ENCODE peak calls at places on chromosome 2, in seven cellular contexts. Y is keratinocyte, Q is tibial artery, M is A549, P is adrenal gland, K is psoas muscle, D is neural progenitor cell. C is an unnamed sample. For H3K4me1, the result is how much of the 10 kb centered on the place peaks cover.

GRCh38 chr2:190859347-190860297 is 21.0 kb upstream of the GLS start:
- DNase-seq in Y (no peak), Q (no peak), M (no peak), P (no peak), K (no peak), D (no peak), C (no peak)

GRCh38 chr2:195613922-195614321 is 43.1 kb upstream of the SLC39A10 start:
- DNase-seq in Y (peak), Q (no peak), M (peak), P (no peak), K (no peak), D (no peak), C (no peak)

GRCh38 chr2:42338567-42339190 is 22.3 kb downstream of the COX7A2L start:
- DNase-seq in Y (no peak), Q (no peak), M (no peak), P (no peak), K (no peak), D (no peak), C (no peak)

GRCh38 chr2:171554991-171555615 is 32.8 kb downstream of the CYBRD1 start:
- DNase-seq in Y (no peak), Q (no peak), M (no peak), P (no peak), K (no peak), D (no peak), C (no peak)

GRCh38 chr2:167844714-167845530 is 402.5 kb downstream of the STK39 start:
- DNase-seq in Y (no peak), Q (no peak), M (no peak), P (no peak), K (no peak), D (peak), C (no peak)

GRCh38 chr2:198273670-198274069 is 469.3 kb downstream of the PLCL1 start:
- DNase-seq in Y (no peak), Q (no peak), M (no peak), P (no peak), K (no peak), D (no peak), C (no peak)

GRCh38 chr2:96205238-96205637 is 3.4 kb downstream of the STARD7 start:
- DNase-seq in Y (no peak), Q (no peak), M (no peak), P (no peak), K (no peak), D (no peak), C (no peak)

GRCh38 chr2:205998601-205999000 is 87.4 kb downstream of the INO80D start:
- DNase-seq in Y (no peak), Q (no peak), M (no peak), P (no peak), K (no peak), D (no peak), C (no peak)

GRCh38 chr2:236273126-236273525 is 8.9 kb upstream of the ASB18 start:
- DNase-seq in Y (no peak), Q (no peak), M (no peak), P (no peak), K (no peak), D (no peak), C (no peak)

GRCh38 chr2:101151141-101151858 is at the start of gene TBC1D8:
- DNase-seq in Y (no peak), Q (peak), M (peak), P (peak), K (peak), D (peak), C (peak)

GRCh38 chr2:143840601-143841000 is 679.3 kb downstream of the ZEB2 start:
- DNase-seq in Y (no peak), Q (no peak), M (no peak), P (no peak), K (no peak), D (no peak), C (no peak)

GRCh38 chr2:203340791-203341487 is 12.7 kb downstream of the ABI2 start:
- DNase-seq in Y (peak), Q (no peak), M (peak), P (no peak), K (no peak), D (peak), C (peak)

GRCh38 chr2:151522556-151522955 is 112.9 kb downstream of the RIF1 start:
- DNase-seq in Y (no peak), Q (no peak), M (no peak), P (no peak), K (no peak), D (no peak), C (no peak)

GRCh38 chr2:64998658-64999061 is 9.5 kb downstream of the SLC1A4 start:
- DNase-seq in Y (no peak), Q (no peak), M (no peak), P (no peak), K (no peak), D (no peak), C (no peak)

GRCh38 chr2:180979086-180979934 is 1.1 kb upstream of the UBE2E3 start:
- DNase-seq in Y (no peak), Q (no peak), M (no peak), P (no peak), K (no peak), D (peak), C (no peak)

GRCh38 chr2:214781226-214781625 is 28.3 kb downstream of the BARD1 start:
- DNase-seq in Y (no peak), Q (no peak), M (no peak), P (no peak), K (no peak), D (no peak), C (no peak)

GRCh38 chr2:38113999-38114708 is 38.2 kb upstream of the CYP1B1 start:
- DNase-seq in Y (no peak), Q (no peak), M (no peak), P (no peak), K (no peak), D (no peak), C (no peak)

GRCh38 chr2:68193774-68194372 is 36.2 kb downstream of the PNO1 start:
- DNase-seq in Y (no peak), Q (no peak), M (peak), P (no peak), K (no peak), D (no peak), C (no peak)

GRCh38 chr2:227163445-227163997 is 484 bp downstream of the COL4A4 start:
- DNase-seq in Y (no peak), Q (no peak), M (peak), P (no peak), K (peak), D (peak), C (no peak)

DNA sequence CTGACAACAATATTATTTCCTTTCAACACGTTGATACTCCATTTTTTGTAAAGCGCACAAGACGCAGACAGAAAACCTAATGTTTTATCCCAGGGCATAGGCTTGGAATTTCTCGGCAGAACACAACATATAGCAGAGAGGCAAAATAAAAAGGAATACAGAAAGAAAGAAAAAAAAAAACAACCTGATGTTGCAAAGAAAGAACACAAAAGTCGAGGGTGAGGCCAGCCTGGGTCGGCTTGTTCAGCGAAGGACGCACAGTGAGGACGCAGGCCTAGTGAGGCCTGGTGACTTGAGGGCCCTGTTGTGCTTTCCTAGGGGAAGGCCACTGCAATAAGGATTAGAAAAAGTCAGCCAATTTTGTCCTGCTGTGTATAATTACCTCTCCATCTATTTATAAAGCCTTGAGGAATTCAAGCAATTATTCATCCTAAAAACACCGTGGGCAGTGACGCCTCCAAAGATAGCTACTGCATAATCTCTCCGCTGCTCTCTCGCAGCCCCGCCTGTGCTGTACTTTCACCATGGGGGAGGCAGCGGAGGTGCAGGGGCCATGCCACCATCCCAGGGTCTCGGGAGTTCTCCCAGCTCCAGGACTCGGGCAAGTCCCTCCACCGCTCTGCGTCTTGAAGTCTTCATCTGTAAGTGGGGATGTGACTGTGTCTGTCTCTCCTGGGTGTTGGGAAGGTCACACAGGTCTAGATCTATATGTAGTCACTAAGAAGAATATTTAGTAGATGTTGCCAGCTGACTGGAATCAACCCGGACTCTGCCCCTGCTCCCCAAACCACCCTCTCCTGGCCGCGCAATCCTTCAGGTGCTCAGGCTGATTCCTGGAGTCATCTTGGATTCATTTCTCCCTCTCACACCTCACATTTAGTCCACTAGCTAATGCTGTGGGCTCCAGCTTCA is 61.8 kb upstream of the SH3RF3 start:
- DNase-seq in Y (no peak), Q (no peak), M (no peak), P (no peak), K (no peak), D (peak), C (no peak)
- H3K4me1 ChIP-seq in Y (under half), Q (under half), M (under half), P (under half), K (under half), D (under half), C (under half)

GRCh38 chr2:112148477-112148876 is 10.3 kb downstream of the FBLN7 start:
- DNase-seq in Y (no peak), Q (no peak), M (no peak), P (no peak), K (no peak), D (no peak), C (no peak)

GRCh38 chr2:112144966-112145365 is 6.8 kb downstream of the FBLN7 start:
- DNase-seq in Y (no peak), Q (no peak), M (no peak), P (no peak), K (no peak), D (no peak), C (no peak)

GRCh38 chr2:112147796-112148195 is 9.6 kb downstream of the FBLN7 start:
- DNase-seq in Y (no peak), Q (no peak), M (no peak), P (no peak), K (no peak), D (no peak), C (no peak)

GRCh38 chr2:112149194-112149593 is 11.0 kb downstream of the FBLN7 start:
- DNase-seq in Y (no peak), Q (no peak), M (no peak), P (no peak), K (no peak), D (no peak), C (no peak)

DNA sequence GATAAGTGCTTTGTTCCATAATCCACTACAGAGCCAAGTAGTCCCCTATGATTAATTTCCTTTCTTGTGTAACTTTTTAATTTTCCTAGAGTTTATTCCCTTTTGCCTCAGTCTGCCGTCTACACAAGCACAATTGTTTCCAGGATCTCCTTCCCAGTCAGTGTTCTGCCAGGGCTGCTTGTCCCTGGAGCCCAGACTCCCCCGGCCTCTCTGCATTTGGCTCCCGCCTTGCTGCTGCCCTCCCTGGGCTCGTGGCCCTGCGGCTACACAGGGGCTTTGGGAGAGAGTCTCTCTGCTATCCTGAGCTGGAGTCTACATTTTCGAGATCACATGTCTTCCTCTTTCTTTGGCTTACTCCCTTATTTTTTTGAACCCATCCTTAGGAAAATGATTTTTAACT is 9.2 kb downstream of the FBLN7 start:
- DNase-seq in Y (no peak), Q (no peak), M (no peak), P (no peak), K (no peak), D (no peak), C (no peak)
- H3K4me1 ChIP-seq in Y (under half), Q (under half), M (under half), P (under half), K (under half), D (under half), C (under half)

DNA sequence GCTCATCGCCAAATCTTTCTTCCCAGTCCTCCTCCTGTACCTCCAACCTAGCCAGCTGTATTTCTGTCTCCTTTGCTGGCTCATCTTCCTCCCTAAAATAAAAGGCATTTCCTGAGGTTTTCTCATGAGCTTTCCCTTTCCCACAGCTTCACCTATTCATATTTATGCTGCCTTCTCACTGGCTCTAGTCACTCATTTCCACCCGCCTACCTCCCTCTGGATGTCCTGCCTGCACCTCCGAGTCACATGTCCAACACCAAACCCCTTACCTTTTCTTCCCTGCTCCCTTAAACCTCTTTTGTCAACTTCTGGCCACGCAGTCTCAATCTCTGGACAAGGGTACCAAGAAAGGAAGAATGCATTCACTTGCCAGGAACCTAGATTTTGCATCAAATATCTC is 2.8 kb downstream of the EIF2AK3 start:
- DNase-seq in Y (no peak), Q (no peak), M (no peak), P (no peak), K (no peak), D (no peak), C (no peak)
- H3K4me1 ChIP-seq in Y (under half), Q (under half), M (under half), P (under half), K (under half), D (under half), C (under half)

GRCh38 chr2:20181761-20182160 is 43.2 kb downstream of the SDC1 start:
- DNase-seq in Y (no peak), Q (no peak), M (no peak), P (no peak), K (no peak), D (no peak), C (no peak)

GRCh38 chr2:20182241-20182931 is 42.5 kb downstream of the SDC1 start:
- DNase-seq in Y (no peak), Q (no peak), M (peak), P (no peak), K (peak), D (no peak), C (peak)

GRCh38 chr2:20179179-20179754 is 45.7 kb downstream of the SDC1 start:
- DNase-seq in Y (no peak), Q (no peak), M (no peak), P (no peak), K (no peak), D (no peak), C (no peak)

GRCh38 chr2:20179755-20180594 is 45.0 kb downstream of the SDC1 start:
- DNase-seq in Y (no peak), Q (no peak), M (peak), P (no peak), K (no peak), D (peak), C (peak)

GRCh38 chr2:20180676-20181648 is 44.0 kb downstream of the SDC1 start:
- DNase-seq in Y (no peak), Q (no peak), M (no peak), P (no peak), K (no peak), D (no peak), C (no peak)
- H3K4me1 ChIP-seq in Y (half or more), Q (under half), M (half or more), P (under half), K (under half), D (under half), C (under half)

DNA sequence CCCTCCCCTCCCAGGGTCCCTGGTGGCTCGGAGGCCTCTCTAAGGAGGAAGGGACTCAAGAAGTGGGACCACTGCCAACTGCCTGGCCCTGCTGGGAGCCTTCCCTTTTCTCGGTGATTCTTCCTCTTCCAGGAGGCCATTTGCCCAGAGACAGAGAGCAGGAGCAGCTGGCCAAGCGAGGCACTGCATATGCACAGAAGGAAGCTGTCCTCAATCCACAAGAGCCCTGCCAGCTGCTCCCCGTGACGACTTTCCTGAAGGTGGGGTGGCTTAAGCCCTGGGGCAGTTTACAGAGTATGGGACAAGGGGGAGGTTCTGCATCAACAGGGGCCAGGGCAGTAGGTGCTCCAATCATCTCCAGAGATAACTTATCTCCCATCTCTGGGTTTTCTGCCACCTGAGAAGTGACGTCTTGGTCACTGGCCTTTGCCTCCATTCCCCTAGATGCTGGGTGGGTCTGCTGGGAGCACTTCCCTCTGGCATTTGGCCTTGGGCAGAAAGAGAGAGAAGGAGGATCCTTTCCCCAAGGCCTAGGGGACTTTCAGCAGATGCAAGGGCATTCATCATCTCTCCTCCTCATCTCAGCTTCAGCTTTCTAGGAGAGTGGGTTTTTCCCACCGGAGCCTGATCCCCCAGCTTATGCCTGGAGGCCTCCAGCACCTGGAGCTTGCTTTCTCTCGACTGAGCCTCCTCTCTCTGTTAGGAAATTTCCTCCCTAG is 28.5 kb downstream of the CIB4 start:
- DNase-seq in Y (no peak), Q (peak), M (no peak), P (no peak), K (no peak), D (no peak), C (no peak)
- H3K4me1 ChIP-seq in Y (under half), Q (under half), M (under half), P (under half), K (under half), D (half or more), C (under half)

GRCh38 chr2:2932692-2933305 is 444.8 kb downstream of the EIPR1 start:
- DNase-seq in Y (no peak), Q (no peak), M (no peak), P (no peak), K (no peak), D (no peak), C (no peak)
- H3K4me1 ChIP-seq in Y (under half), Q (under half), M (under half), P (under half), K (under half), D (under half), C (under half)

DNA sequence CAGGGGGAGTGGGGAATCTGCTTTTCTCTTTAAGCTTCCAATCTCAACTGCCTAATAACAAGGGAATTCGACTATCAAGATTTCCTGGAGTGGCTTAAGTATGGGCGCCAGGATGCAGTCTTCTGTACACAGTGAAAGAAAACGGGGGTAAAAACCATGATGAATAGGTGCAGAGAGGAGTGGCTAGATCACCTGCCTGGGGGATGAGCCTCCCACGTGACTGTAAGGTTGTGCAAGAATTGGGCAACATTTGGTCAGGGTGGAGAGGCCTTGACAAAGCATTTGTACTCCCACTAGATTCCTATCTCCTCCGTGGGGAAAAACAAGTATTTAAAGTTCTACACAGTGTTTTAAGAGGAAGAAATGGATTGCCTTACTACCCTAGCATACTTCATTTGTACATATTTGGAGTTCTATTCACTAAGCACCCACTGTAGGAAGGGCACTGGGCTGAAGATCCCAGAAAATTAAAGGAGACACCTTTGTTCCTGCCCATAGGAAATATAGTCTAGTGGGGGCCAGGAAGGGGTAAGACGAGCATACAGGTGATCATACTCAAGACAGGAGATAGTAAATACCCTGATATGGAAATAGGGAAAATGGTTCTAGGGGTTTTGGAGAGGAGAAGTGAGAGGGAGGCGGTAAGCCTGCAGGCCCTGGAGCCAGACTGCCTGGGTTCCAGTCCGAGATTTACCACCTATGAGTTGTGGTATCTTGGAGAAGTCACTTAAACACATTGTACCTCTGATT is 29.2 kb downstream of the EPAS1 start:
- DNase-seq in Y (no peak), Q (no peak), M (no peak), P (no peak), K (no peak), D (no peak), C (no peak)
- H3K4me1 ChIP-seq in Y (half or more), Q (under half), M (half or more), P (under half), K (under half), D (under half), C (under half)

GRCh38 chr2:237701859-237702370 is 74.5 kb downstream of the LRRFIP1 start:
- DNase-seq in Y (no peak), Q (no peak), M (no peak), P (no peak), K (no peak), D (no peak), C (no peak)
- H3K4me1 ChIP-seq in Y (half or more), Q (under half), M (half or more), P (half or more), K (half or more), D (under half), C (under half)

C was measured in prostate gland.